ENCODE peak calls at places on chromosomes 11 and 22, in six cellular contexts. Q, L, C, X, Z and A are unnamed samples.

GRCh38 chr11:34356576-34356917 is 1.3 kb downstream of the ABTB2 start:
- DNase-seq in Q (no peak), L (peak), C (no peak), X (no peak), Z (no peak), A (peak)

GRCh38 chr11:64888761-64889511 is 10.5 kb upstream of the EHD1 start:
- DNase-seq in Q (no peak), L (peak), C (no peak), X (no peak), Z (no peak), A (no peak)

GRCh38 chr11:76269661-76270322 is 63.5 kb upstream of the WNT11 start:
- DNase-seq in Q (no peak), L (no peak), C (no peak), X (no peak), Z (no peak), A (no peak)

GRCh38 chr11:19453893-19454292 is 213.1 kb upstream of the E2F8 start:
- DNase-seq in Q (no peak), L (peak), C (no peak), X (no peak), Z (no peak), A (no peak)

GRCh38 chr11:12418019-12418611 is 40.7 kb downstream of the PARVA start:
- DNase-seq in Q (no peak), L (no peak), C (peak), X (no peak), Z (no peak), A (peak)

GRCh38 chr11:68066742-68067141 is 27.9 kb downstream of the TCIRG1 start:
- DNase-seq in Q (no peak), L (no peak), C (no peak), X (no peak), Z (no peak), A (no peak)

GRCh38 chr11:69534166-69534530 is 52.7 kb downstream of the LINC01488 start:
- DNase-seq in Q (no peak), L (no peak), C (no peak), X (no peak), Z (no peak), A (no peak)

GRCh38 chr11:9459573-9460321 is 1.1 kb upstream of the ZNF143 start:
- DNase-seq in Q (no peak), L (peak), C (no peak), X (peak), Z (peak), A (peak)

GRCh38 chr11:35845860-35846259 is 98.0 kb upstream of the LDLRAD3 start:
- DNase-seq in Q (no peak), L (no peak), C (no peak), X (no peak), Z (no peak), A (no peak)

GRCh38 chr11:62611705-62612365 is 740 bp downstream of the EML3 start:
- DNase-seq in Q (no peak), L (peak), C (no peak), X (no peak), Z (no peak), A (peak)

GRCh38 chr11:18844753-18845367 is 53.3 kb upstream of the PTPN5 start:
- DNase-seq in Q (no peak), L (peak), C (no peak), X (no peak), Z (no peak), A (peak)

GRCh38 chr11:46036009-46036408 is 85.2 kb downstream of the PHF21A start:
- DNase-seq in Q (no peak), L (no peak), C (no peak), X (no peak), Z (no peak), A (no peak)

GRCh38 chr22:49554296-49554625 is 273.4 kb downstream of the BRD1 start:
- DNase-seq in Q (no peak), L (no peak), C (no peak), X (no peak), Z (no peak), A (no peak)

GRCh38 chr11:75263944-75264349 is 23.4 kb downstream of the TPBGL start:
- DNase-seq in Q (no peak), L (no peak), C (no peak), X (no peak), Z (no peak), A (no peak)

GRCh38 chr22:20198527-20199319 is 47.9 kb upstream of the CCDC188 start:
- DNase-seq in Q (no peak), L (no peak), C (no peak), X (no peak), Z (no peak), A (no peak)

GRCh38 chr22:49491726-49492125 is 335.9 kb downstream of the BRD1 start:
- DNase-seq in Q (no peak), L (no peak), C (no peak), X (no peak), Z (no peak), A (no peak)

GRCh38 chr22:39437836-39438704 is 18.7 kb upstream of the MGAT3 start:
- DNase-seq in Q (no peak), L (no peak), C (no peak), X (no peak), Z (no peak), A (no peak)